ENCODE peak calls at places on chromosomes 7 and 10, in ten cellular contexts. I is cardiac fibroblast; U is GM03348; G is skeletal muscle cell; N is progenitor cell of endocrine pancreas; R is OCI-LY7; M is NCI-H2081; V is fibroblast of pulmonary artery; X is AG04449; F is stimulated activated CD8-positive, alpha-beta memory T cell treated with anti-CD3 and anti-CD28 coated beads, Interleukin-15, amount 100 ng/mL, for 4 hours. T is an unnamed sample.

GRCh38 chr10:121448768-121449456 is 149.3 kb downstream of the FGFR2 start:
- DNase-seq in I (no peak), V (no peak), G (no peak), N (no peak), F (no peak), X (no peak), R (no peak), U (no peak), M (no peak), T (no peak)

GRCh38 chr7:43703573-43703972 is 25.8 kb downstream of the COA1 start:
- DNase-seq in V (no peak), I (no peak), N (no peak), R (no peak), M (no peak), X (no peak), U (no peak), F (no peak), G (no peak), T (no peak)

GRCh38 chr10:108393111-108393510 is 1228.6 kb upstream of the SORCS1 start:
- DNase-seq in F (no peak), V (no peak), G (peak), M (no peak), U (peak), X (no peak), N (no peak), I (peak), R (no peak), T (peak)

GRCh38 chr7:106075937-106076336 is 36.2 kb downstream of the SYPL1 start:
- DNase-seq in I (no peak), V (no peak), F (no peak), X (no peak), U (no peak), R (peak), G (no peak), M (no peak), N (no peak), T (no peak)

GRCh38 chr10:95290801-95291633 is at the start of gene PDLIM1:
- DNase-seq in M (peak), V (peak), X (no peak), U (peak), R (peak), N (peak), F (peak), G (no peak), I (peak), T (no peak)

GRCh38 chr7:20170626-20171025 is 46.6 kb downstream of the MACC1 start:
- DNase-seq in R (no peak), F (no peak), M (no peak), N (no peak), X (no peak), I (no peak), G (no peak), U (peak), V (no peak), T (no peak)

GRCh38 chr10:88670497-88670896 is 6.3 kb downstream of the LIPF start:
- DNase-seq in R (no peak), X (no peak), V (no peak), M (no peak), U (no peak), F (no peak), I (no peak), N (no peak), G (no peak), T (no peak)

GRCh38 chr7:4123823-4124222 is 558.3 kb upstream of the FOXK1 start:
- DNase-seq in M (no peak), N (no peak), G (peak), V (no peak), U (no peak), R (no peak), X (no peak), I (no peak), F (no peak), T (no peak)

GRCh38 chr10:102635377-102635776 is 8.9 kb upstream of the TRIM8 start:
- DNase-seq in G (no peak), F (no peak), M (no peak), R (peak), V (no peak), X (no peak), U (no peak), I (no peak), N (no peak), T (no peak)

GRCh38 chr10:3418041-3418760 is 245.6 kb upstream of the PITRM1 start:
- DNase-seq in X (no peak), V (no peak), M (no peak), R (no peak), I (no peak), N (no peak), F (no peak), U (no peak), G (no peak), T (no peak)

GRCh38 chr10:117734626-117735405 is 192.3 kb downstream of the EMX2 start:
- DNase-seq in F (no peak), V (no peak), N (no peak), U (no peak), M (no peak), R (no peak), G (no peak), I (no peak), X (no peak), T (no peak)

GRCh38 chr10:68742397-68742796 is 21.4 kb downstream of the CCAR1 start:
- DNase-seq in G (no peak), R (no peak), U (no peak), F (no peak), X (no peak), M (no peak), V (no peak), I (no peak), N (no peak), T (no peak)

T was measured in retinal pigment epithelial cell.